ENCODE peak calls at places on chromosomes 13 and 19, in eight cellular contexts. One of them, this sample, is unnamed.

GRCh38 chr19:8569066-8569761 is 8.0 kb downstream of the MYO1F start:
- DNase-seq in cardiac muscle cell: no peak
- DNase-seq in left lung: no peak
- DNase-seq in IMR-90: peak
- DNase-seq in neural crest cell: no peak
- DNase-seq in omental fat pad: no peak
- DNase-seq in pancreas: no peak
- DNase-seq in Peyer's patch: peak
- DNase-seq in this sample: peak

GRCh38 chr13:101649490-101650126 is 197.1 kb downstream of the ITGBL1 start:
- DNase-seq in pancreas: no peak
- DNase-seq in omental fat pad: no peak
- DNase-seq in Peyer's patch: no peak
- DNase-seq in cardiac muscle cell: no peak
- DNase-seq in IMR-90: peak
- DNase-seq in neural crest cell: no peak
- DNase-seq in left lung: no peak
- DNase-seq in this sample: peak

GRCh38 chr19:42176990-42177685 is 40.3 kb downstream of the DEDD2 start:
- DNase-seq in IMR-90: peak
- DNase-seq in neural crest cell: peak
- DNase-seq in Peyer's patch: peak
- DNase-seq in cardiac muscle cell: peak
- DNase-seq in omental fat pad: peak
- DNase-seq in left lung: peak
- DNase-seq in pancreas: peak
- DNase-seq in this sample: peak

GRCh38 chr19:2942928-2943640 is 1.7 kb downstream of the ZNF77 start:
- DNase-seq in left lung: no peak
- DNase-seq in Peyer's patch: no peak
- DNase-seq in pancreas: no peak
- DNase-seq in IMR-90: no peak
- DNase-seq in omental fat pad: no peak
- DNase-seq in neural crest cell: no peak
- DNase-seq in cardiac muscle cell: no peak
- DNase-seq in this sample: no peak

GRCh38 chr13:111541752-111542529 is 221.5 kb downstream of the TEX29 start:
- DNase-seq in cardiac muscle cell: no peak
- DNase-seq in Peyer's patch: no peak
- DNase-seq in left lung: peak
- DNase-seq in IMR-90: no peak
- DNase-seq in pancreas: no peak
- DNase-seq in neural crest cell: no peak
- DNase-seq in omental fat pad: no peak
- DNase-seq in this sample: no peak

GRCh38 chr13:111282425-111282824 is 38.0 kb upstream of the TEX29 start:
- DNase-seq in Peyer's patch: no peak
- DNase-seq in omental fat pad: no peak
- DNase-seq in left lung: no peak
- DNase-seq in neural crest cell: no peak
- DNase-seq in IMR-90: no peak
- DNase-seq in cardiac muscle cell: no peak
- DNase-seq in pancreas: no peak
- DNase-seq in this sample: no peak

GRCh38 chr13:51793570-51794273 is 10.2 kb downstream of the DHRS12 start:
- DNase-seq in omental fat pad: peak
- DNase-seq in Peyer's patch: peak
- DNase-seq in IMR-90: peak
- DNase-seq in left lung: no peak
- DNase-seq in cardiac muscle cell: no peak
- DNase-seq in neural crest cell: no peak
- DNase-seq in pancreas: no peak
- DNase-seq in this sample: peak

GRCh38 chr13:22665531-22665930 is 515.2 kb upstream of the SGCG start:
- DNase-seq in neural crest cell: no peak
- DNase-seq in IMR-90: no peak
- DNase-seq in cardiac muscle cell: no peak
- DNase-seq in pancreas: no peak
- DNase-seq in Peyer's patch: no peak
- DNase-seq in left lung: no peak
- DNase-seq in omental fat pad: no peak
- DNase-seq in this sample: peak

GRCh38 chr19:8571006-8571411 is 6.2 kb downstream of the MYO1F start:
- DNase-seq in omental fat pad: no peak
- DNase-seq in pancreas: no peak
- DNase-seq in neural crest cell: no peak
- DNase-seq in IMR-90: peak
- DNase-seq in cardiac muscle cell: no peak
- DNase-seq in left lung: peak
- DNase-seq in Peyer's patch: peak
- DNase-seq in this sample: peak

GRCh38 chr13:59837101-59837500 is 326.6 kb downstream of the DIAPH3 start:
- DNase-seq in pancreas: no peak
- DNase-seq in IMR-90: no peak
- DNase-seq in omental fat pad: no peak
- DNase-seq in Peyer's patch: no peak
- DNase-seq in left lung: no peak
- DNase-seq in cardiac muscle cell: no peak
- DNase-seq in neural crest cell: no peak
- DNase-seq in this sample: no peak

GRCh38 chr19:55213547-55213946 is 4.2 kb upstream of the PTPRH start:
- DNase-seq in IMR-90: no peak
- DNase-seq in neural crest cell: no peak
- DNase-seq in left lung: no peak
- DNase-seq in pancreas: no peak
- DNase-seq in Peyer's patch: no peak
- DNase-seq in omental fat pad: no peak
- DNase-seq in cardiac muscle cell: no peak
- DNase-seq in this sample: no peak

GRCh38 chr19:47663435-47663910 is 49.7 kb upstream of the EHD2 start:
- DNase-seq in IMR-90: peak
- DNase-seq in omental fat pad: no peak
- DNase-seq in cardiac muscle cell: no peak
- DNase-seq in Peyer's patch: no peak
- DNase-seq in neural crest cell: no peak
- DNase-seq in left lung: no peak
- DNase-seq in pancreas: no peak
- DNase-seq in this sample: peak

GRCh38 chr19:19064811-19065745 is 1.3 kb downstream of the SLC25A42 start:
- DNase-seq in pancreas: no peak
- DNase-seq in left lung: no peak
- DNase-seq in IMR-90: no peak
- DNase-seq in neural crest cell: peak
- DNase-seq in omental fat pad: no peak
- DNase-seq in cardiac muscle cell: peak
- DNase-seq in Peyer's patch: peak
- DNase-seq in this sample: no peak

GRCh38 chr19:19169236-19170052 is 619 bp downstream of the MEF2B start:
- DNase-seq in neural crest cell: no peak
- DNase-seq in left lung: no peak
- DNase-seq in omental fat pad: no peak
- DNase-seq in Peyer's patch: no peak
- DNase-seq in pancreas: no peak
- DNase-seq in cardiac muscle cell: no peak
- DNase-seq in IMR-90: no peak
- DNase-seq in this sample: no peak

GRCh38 chr13:61777902-61778301 is 362.3 kb upstream of the PCDH20 start:
- DNase-seq in pancreas: no peak
- DNase-seq in cardiac muscle cell: no peak
- DNase-seq in Peyer's patch: no peak
- DNase-seq in neural crest cell: no peak
- DNase-seq in IMR-90: no peak
- DNase-seq in omental fat pad: no peak
- DNase-seq in left lung: no peak
- DNase-seq in this sample: no peak

GRCh38 chr13:76754414-76754813 is 131.8 kb downstream of the KCTD12 start:
- DNase-seq in Peyer's patch: no peak
- DNase-seq in pancreas: no peak
- DNase-seq in left lung: no peak
- DNase-seq in IMR-90: peak
- DNase-seq in omental fat pad: no peak
- DNase-seq in cardiac muscle cell: peak
- DNase-seq in neural crest cell: no peak
- DNase-seq in this sample: no peak

GRCh38 chr19:28785961-28786360 is 427.0 kb downstream of the UQCRFS1 start:
- DNase-seq in IMR-90: no peak
- DNase-seq in omental fat pad: no peak
- DNase-seq in cardiac muscle cell: peak
- DNase-seq in neural crest cell: no peak
- DNase-seq in left lung: no peak
- DNase-seq in Peyer's patch: no peak
- DNase-seq in pancreas: no peak
- DNase-seq in this sample: no peak

GRCh38 chr19:14758816-14759215 is 19.5 kb downstream of the ADGRE2 start:
- DNase-seq in IMR-90: no peak
- DNase-seq in pancreas: no peak
- DNase-seq in omental fat pad: no peak
- DNase-seq in left lung: no peak
- DNase-seq in neural crest cell: no peak
- DNase-seq in Peyer's patch: no peak
- DNase-seq in cardiac muscle cell: no peak
- DNase-seq in this sample: no peak

GRCh38 chr19:49430678-49431329 is 5.6 kb downstream of the GFY start:
- DNase-seq in neural crest cell: no peak
- DNase-seq in cardiac muscle cell: no peak
- DNase-seq in left lung: peak
- DNase-seq in pancreas: no peak
- DNase-seq in IMR-90: no peak
- DNase-seq in omental fat pad: no peak
- DNase-seq in Peyer's patch: no peak
- DNase-seq in this sample: no peak
- TF ChIP-seq CTCF in neural crest cell: peak
- TF ChIP-seq CTCF in cardiac muscle cell: peak
- TF ChIP-seq CTCF in left lung: no peak
- TF ChIP-seq CTCF in pancreas: no peak
- TF ChIP-seq CTCF in IMR-90: peak
- TF ChIP-seq CTCF in omental fat pad: no peak
- TF ChIP-seq CTCF in Peyer's patch: no peak
- TF ChIP-seq CTCF in this sample: peak

GRCh38 chr19:5445667-5446066 is 9.6 kb upstream of the ZNRF4 start:
- DNase-seq in left lung: no peak
- DNase-seq in cardiac muscle cell: no peak
- DNase-seq in neural crest cell: no peak
- DNase-seq in omental fat pad: no peak
- DNase-seq in Peyer's patch: no peak
- DNase-seq in pancreas: no peak
- DNase-seq in IMR-90: no peak
- DNase-seq in this sample: peak

GRCh38 chr19:5445071-5445470 is 10.1 kb upstream of the ZNRF4 start:
- DNase-seq in IMR-90: no peak
- DNase-seq in omental fat pad: no peak
- DNase-seq in left lung: no peak
- DNase-seq in neural crest cell: no peak
- DNase-seq in cardiac muscle cell: no peak
- DNase-seq in pancreas: no peak
- DNase-seq in Peyer's patch: no peak
- DNase-seq in this sample: no peak

GRCh38 chr19:5447700-5448311 is 7.4 kb upstream of the ZNRF4 start:
- DNase-seq in Peyer's patch: no peak
- DNase-seq in neural crest cell: no peak
- DNase-seq in pancreas: no peak
- DNase-seq in IMR-90: no peak
- DNase-seq in left lung: no peak
- DNase-seq in cardiac muscle cell: no peak
- DNase-seq in omental fat pad: no peak
- DNase-seq in this sample: no peak

GRCh38 chr19:5443723-5444122 is 11.5 kb upstream of the ZNRF4 start:
- DNase-seq in pancreas: no peak
- DNase-seq in left lung: no peak
- DNase-seq in omental fat pad: no peak
- DNase-seq in neural crest cell: no peak
- DNase-seq in cardiac muscle cell: no peak
- DNase-seq in IMR-90: no peak
- DNase-seq in Peyer's patch: no peak
- DNase-seq in this sample: no peak

DNA sequence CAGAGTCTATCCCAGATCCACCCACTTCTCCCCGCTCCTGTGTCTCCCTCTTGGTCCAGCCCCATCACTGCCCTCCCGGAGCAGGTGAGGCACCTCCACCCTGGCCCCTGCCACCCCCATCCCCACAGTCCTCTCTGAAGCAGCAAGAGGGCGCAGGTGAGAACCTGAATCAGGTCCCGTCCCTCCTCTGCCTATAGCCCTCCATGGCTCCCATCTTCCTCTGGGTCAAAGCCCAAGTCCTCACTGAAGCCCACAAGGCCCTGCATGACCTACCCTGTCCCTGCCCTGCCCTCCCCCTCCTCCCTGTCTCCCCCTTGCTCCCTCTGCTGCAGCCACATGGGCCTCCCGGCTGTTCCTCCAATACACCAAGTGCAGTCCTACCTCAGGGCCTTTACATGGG is 10.8 kb upstream of the ZNRF4 start:
- DNase-seq in omental fat pad: no peak
- DNase-seq in Peyer's patch: no peak
- DNase-seq in neural crest cell: no peak
- DNase-seq in pancreas: no peak
- DNase-seq in IMR-90: no peak
- DNase-seq in cardiac muscle cell: no peak
- DNase-seq in left lung: no peak
- DNase-seq in this sample: no peak
- TF ChIP-seq CTCF in omental fat pad: no peak
- TF ChIP-seq CTCF in Peyer's patch: no peak
- TF ChIP-seq CTCF in neural crest cell: no peak
- TF ChIP-seq CTCF in pancreas: no peak
- TF ChIP-seq CTCF in IMR-90: no peak
- TF ChIP-seq CTCF in cardiac muscle cell: no peak
- TF ChIP-seq CTCF in left lung: no peak
- TF ChIP-seq CTCF in this sample: no peak

GRCh38 chr13:45362939-45363338 is 22.0 kb upstream of the TPT1 start:
- DNase-seq in pancreas: no peak
- DNase-seq in omental fat pad: no peak
- DNase-seq in neural crest cell: no peak
- DNase-seq in cardiac muscle cell: no peak
- DNase-seq in Peyer's patch: no peak
- DNase-seq in left lung: no peak
- DNase-seq in IMR-90: no peak
- DNase-seq in this sample: no peak
- TF ChIP-seq CTCF in pancreas: no peak
- TF ChIP-seq CTCF in omental fat pad: no peak
- TF ChIP-seq CTCF in neural crest cell: no peak
- TF ChIP-seq CTCF in cardiac muscle cell: no peak
- TF ChIP-seq CTCF in Peyer's patch: no peak
- TF ChIP-seq CTCF in left lung: no peak
- TF ChIP-seq CTCF in IMR-90: no peak
- TF ChIP-seq CTCF in this sample: no peak

DNA sequence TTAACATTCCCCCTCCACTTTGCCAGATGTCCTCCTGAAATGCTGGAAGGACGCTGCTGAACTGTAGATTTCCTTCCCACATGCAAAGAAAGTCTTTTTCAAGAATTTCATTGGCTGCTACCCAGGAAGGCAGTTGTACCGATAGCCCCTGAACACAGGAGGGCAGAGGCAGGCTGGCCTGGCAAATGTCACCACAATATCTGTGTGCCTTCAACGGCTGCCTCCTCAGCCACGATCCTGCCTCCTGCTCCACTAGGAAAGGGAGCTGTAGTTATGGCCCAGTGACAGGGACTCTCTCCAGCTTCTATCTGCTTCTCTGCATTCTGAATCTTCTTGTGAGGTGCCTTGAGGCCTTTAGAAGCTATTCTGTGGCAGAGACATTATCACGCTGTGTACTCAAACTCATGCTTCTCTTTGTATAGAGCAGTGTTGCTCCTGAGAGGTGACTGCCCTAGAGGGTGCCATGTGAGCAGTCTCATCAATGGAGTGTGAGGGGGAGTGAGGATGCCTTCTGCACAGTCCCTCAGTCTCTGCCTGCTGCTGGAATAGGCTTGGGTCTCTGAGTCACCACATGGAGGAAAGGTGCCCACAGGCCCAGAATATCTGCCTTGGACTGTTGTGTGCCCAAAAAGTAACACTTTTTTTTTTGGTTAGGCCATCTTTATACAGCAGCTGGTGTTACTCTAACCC is 279.8 kb downstream of the DNAJC15 start:
- DNase-seq in left lung: no peak
- DNase-seq in Peyer's patch: no peak
- DNase-seq in cardiac muscle cell: peak
- DNase-seq in omental fat pad: no peak
- DNase-seq in pancreas: peak
- DNase-seq in neural crest cell: peak
- DNase-seq in IMR-90: peak
- DNase-seq in this sample: peak
- TF ChIP-seq CTCF in left lung: no peak
- TF ChIP-seq CTCF in Peyer's patch: no peak
- TF ChIP-seq CTCF in cardiac muscle cell: peak
- TF ChIP-seq CTCF in omental fat pad: no peak
- TF ChIP-seq CTCF in pancreas: peak
- TF ChIP-seq CTCF in neural crest cell: peak
- TF ChIP-seq CTCF in IMR-90: peak
- TF ChIP-seq CTCF in this sample: no peak